ENCODE peak calls at places on chromosome 10, in eight cellular contexts. Z is glutamatergic neuron; K is NCI-H1417; C is stimulated activated naive CD8-positive, alpha-beta T cell treated with anti-CD3 and anti-CD28 coated beads, Interleukin-15, Interleukin-2, amounts not matched to agents 100 U/mL and 50 U/mL, for 24 hours; I is ELR; U is GM10248; X is stromal cell of bone marrow; O is stimulated activated CD4-positive, alpha-beta T cell treated with anti-CD3 and anti-CD28 coated beads, Interleukin-12 subunit alpha, Interleukin-12 subunit beta, amount 100 ng/mL, for 48 hours. D is an unnamed sample.

GRCh38 chr10:5783300-5783699 is 29.9 kb downstream of the GDI2 start:
- DNase-seq in Z (no peak), O (no peak), K (no peak), X (no peak), I (no peak), U (no peak), C (no peak), D (no peak)

GRCh38 chr10:129323877-129324276 is 143.2 kb upstream of the MGMT start:
- DNase-seq in C (no peak), X (no peak), Z (no peak), O (no peak), U (no peak), K (no peak), I (no peak), D (no peak)

GRCh38 chr10:131692176-131692575 is 208.6 kb upstream of the PPP2R2D start:
- DNase-seq in O (no peak), Z (no peak), I (no peak), U (no peak), K (no peak), X (no peak), C (no peak), D (no peak)

GRCh38 chr10:102001435-102002068 is 54.4 kb downstream of the ARMH3 start:
- DNase-seq in X (no peak), I (no peak), C (no peak), U (peak), Z (no peak), K (no peak), O (no peak), D (no peak)

GRCh38 chr10:14556285-14556956 is 218.3 kb downstream of the FAM107B start:
- DNase-seq in U (peak), X (no peak), I (peak), C (no peak), K (no peak), O (no peak), Z (no peak), D (no peak)

GRCh38 chr10:5395168-5395567 is 9.5 kb downstream of the TUBAL3 start:
- DNase-seq in K (no peak), O (no peak), I (no peak), X (no peak), C (no peak), U (no peak), Z (no peak), D (no peak)

GRCh38 chr10:30493609-30494530 is 59.9 kb downstream of the MAP3K8 start:
- DNase-seq in O (no peak), Z (no peak), I (peak), U (no peak), K (no peak), X (peak), C (peak), D (peak)

GRCh38 chr10:3393958-3394357 is 221.4 kb upstream of the PITRM1 start:
- DNase-seq in U (no peak), I (no peak), K (no peak), O (no peak), X (no peak), C (no peak), Z (no peak), D (no peak)

GRCh38 chr10:15751048-15751447 is 31.3 kb upstream of the ITGA8 start:
- DNase-seq in X (no peak), Z (no peak), O (no peak), U (no peak), I (no peak), C (no peak), K (no peak), D (no peak)

GRCh38 chr10:58919927-58920654 is 256.4 kb upstream of the PHYHIPL start:
- DNase-seq in Z (no peak), X (peak), U (no peak), O (no peak), C (no peak), K (peak), I (peak), D (no peak)

GRCh38 chr10:14605231-14605925 is 169.3 kb downstream of the FAM107B start:
- DNase-seq in O (no peak), I (peak), C (peak), Z (no peak), K (no peak), U (peak), X (no peak), D (no peak)

GRCh38 chr10:260819-261429 is 125.7 kb downstream of the ZMYND11 start:
- DNase-seq in U (peak), K (no peak), I (no peak), O (no peak), C (no peak), X (no peak), Z (no peak), D (no peak)

GRCh38 chr10:76444034-76444800 is 1012.8 kb downstream of the LRMDA start:
- DNase-seq in C (no peak), Z (no peak), U (no peak), I (no peak), X (peak), O (no peak), K (no peak), D (peak)

GRCh38 chr10:122373713-122374112 is 795 bp upstream of the PLEKHA1 start:
- DNase-seq in I (peak), K (no peak), C (no peak), O (no peak), Z (no peak), U (no peak), X (no peak), D (peak)

GRCh38 chr10:56116684-56117083 is 244.4 kb downstream of the ZWINT start:
- DNase-seq in U (no peak), C (no peak), I (no peak), X (no peak), Z (no peak), O (no peak), K (peak), D (no peak)

GRCh38 chr10:100653957-100654834 is 91.2 kb upstream of the PAX2 start:
- DNase-seq in C (peak), Z (peak), O (peak), K (peak), X (no peak), U (no peak), I (no peak), D (no peak)

GRCh38 chr10:119348516-119349240 is 141.3 kb downstream of the GRK5 start:
- DNase-seq in Z (no peak), O (no peak), K (no peak), I (no peak), X (no peak), C (no peak), U (no peak), D (no peak)

GRCh38 chr10:47027108-47027811 is 116.0 kb downstream of the PTPN20 start:
- DNase-seq in K (no peak), I (no peak), X (no peak), Z (no peak), O (no peak), U (no peak), C (no peak), D (peak)

GRCh38 chr10:74824184-74825032 is 2.0 kb upstream of the KAT6B start:
- DNase-seq in Z (peak), C (peak), X (no peak), K (peak), O (no peak), I (peak), U (no peak), D (no peak)

GRCh38 chr10:13328126-13328525 is 20.0 kb downstream of the SEPHS1 start:
- DNase-seq in C (no peak), I (no peak), Z (no peak), X (no peak), O (no peak), U (no peak), K (no peak), D (no peak)

GRCh38 chr10:17195083-17195482 is 6.4 kb downstream of the TRDMT1 start:
- DNase-seq in U (no peak), Z (no peak), K (no peak), X (no peak), C (no peak), O (no peak), I (no peak), D (no peak)

GRCh38 chr10:91598211-91598981 is 34.5 kb downstream of the PPP1R3C start:
- DNase-seq in O (no peak), K (no peak), C (no peak), U (no peak), X (no peak), Z (no peak), I (peak), D (no peak)

GRCh38 chr10:30540286-30540685 is 89.3 kb downstream of the LYZL2 start:
- DNase-seq in C (no peak), X (no peak), U (no peak), O (no peak), I (peak), Z (no peak), K (no peak), D (no peak)

GRCh38 chr10:100518761-100519241 is 860 bp downstream of the SEC31B start:
- DNase-seq in C (peak), Z (peak), X (peak), O (peak), U (peak), K (peak), I (peak), D (peak)

GRCh38 chr10:28997736-28998135 is 291.1 kb upstream of the LYZL1 start:
- DNase-seq in O (no peak), U (no peak), I (no peak), X (no peak), C (no peak), K (no peak), Z (no peak), D (no peak)

GRCh38 chr10:124005091-124005490 is 88.3 kb downstream of the CHST15 start:
- DNase-seq in U (no peak), K (no peak), X (no peak), O (no peak), I (no peak), C (no peak), Z (peak), D (no peak)

GRCh38 chr10:110610308-110610774 is 33.8 kb upstream of the RBM20 start:
- DNase-seq in Z (peak), X (peak), O (peak), I (peak), U (peak), K (peak), C (peak), D (peak)

GRCh38 chr10:93752761-93753160 is 5.0 kb upstream of the LGI1 start:
- DNase-seq in C (no peak), K (peak), Z (no peak), U (no peak), I (peak), O (no peak), X (peak), D (no peak)

GRCh38 chr10:70575486-70575873 is 27.1 kb downstream of the PRF1 start:
- DNase-seq in I (no peak), C (no peak), Z (no peak), K (no peak), U (no peak), X (no peak), O (no peak), D (peak)

GRCh38 chr10:16470747-16471146 is 33.9 kb downstream of the PTER start:
- DNase-seq in C (peak), I (no peak), X (no peak), K (no peak), U (no peak), O (peak), Z (no peak), D (no peak)

GRCh38 chr10:60282771-60283353 is 106.8 kb downstream of the ANK3 start:
- DNase-seq in C (no peak), K (peak), X (no peak), I (peak), O (no peak), U (no peak), Z (no peak), D (no peak)

GRCh38 chr10:21500578-21500910 is 24.9 kb downstream of the SKIDA1 start:
- DNase-seq in O (no peak), C (no peak), Z (no peak), U (no peak), X (no peak), K (no peak), I (no peak), D (no peak)

GRCh38 chr10:121974535-121975294 is at the start of gene NSMCE4A:
- DNase-seq in U (peak), Z (peak), C (peak), O (peak), I (peak), K (peak), X (peak), D (peak)

GRCh38 chr10:51619365-51619764 is 80.0 kb downstream of the CSTF2T start:
- DNase-seq in K (no peak), O (no peak), I (no peak), C (no peak), U (no peak), Z (no peak), X (no peak), D (no peak)

GRCh38 chr10:77641788-77642397 is 4.3 kb upstream of the KCNMA1 start:
- DNase-seq in K (peak), C (peak), I (peak), O (peak), U (peak), Z (peak), X (peak), D (peak)

GRCh38 chr10:91592282-91593020 is 40.4 kb downstream of the PPP1R3C start:
- DNase-seq in U (no peak), C (no peak), I (no peak), O (no peak), K (peak), Z (no peak), X (no peak), D (no peak)

GRCh38 chr10:3704565-3705360 is 80.2 kb downstream of the KLF6 start:
- DNase-seq in I (no peak), O (no peak), C (no peak), K (peak), Z (no peak), X (no peak), U (no peak), D (no peak)

GRCh38 chr10:50279489-50279888 is 28.2 kb upstream of the ASAH2 start:
- DNase-seq in O (no peak), U (no peak), X (no peak), I (peak), C (no peak), K (no peak), Z (no peak), D (no peak)

D was measured in testis.